ENCODE peak calls at places on chromosomes 11 and 22, in six cellular contexts. Y is left lung, V is H9, U is WTC11, F is adrenal gland, J is osteocyte. R is an unnamed sample.

GRCh38 chr22:22893891-22894739 is 6.5 kb downstream of the IGLL5 start:
- DNase-seq in J (no peak), U (no peak), Y (peak; percentile 27), V (no peak), F (no peak), R (no peak)

GRCh38 chr11:77473001-77473800 is 693 bp downstream of the PAK1 start:
- DNase-seq in V (peak; percentile 70), J (no peak), Y (peak; percentile 53), U (peak; percentile 73), F (peak; percentile 46), R (peak; percentile 62)

GRCh38 chr11:15672822-15673221 is 558.1 kb downstream of the INSC start:
- DNase-seq in V (no peak), J (peak; percentile 42), F (no peak), U (no peak), Y (no peak), R (no peak)

GRCh38 chr11:85088286-85088685 is 538.9 kb downstream of the DLG2 start:
- DNase-seq in J (no peak), V (no peak), U (no peak), F (no peak), Y (no peak), R (no peak)

GRCh38 chr22:33747576-33748180 is 172.6 kb downstream of the LARGE1 start:
- DNase-seq in V (no peak), Y (no peak), U (no peak), F (peak; percentile 59), J (no peak), R (no peak)

GRCh38 chr11:57787920-57788716 is 26.5 kb downstream of the CTNND1 start:
- DNase-seq in F (peak; percentile 36), Y (peak; percentile 58), V (peak; percentile 43), U (peak; percentile 31), J (no peak), R (no peak)

GRCh38 chr22:23240639-23241389 is 60.5 kb downstream of the BCR start:
- DNase-seq in U (peak; percentile 62), V (peak; percentile 67), J (no peak), Y (no peak), F (no peak), R (no peak)

GRCh38 chr11:119318240-119319135 is 1.6 kb upstream of the MCAM start:
- DNase-seq in J (no peak), F (peak; percentile 73), U (no peak), Y (no peak), V (peak; percentile 82), R (no peak)

GRCh38 chr11:65403607-65404121 is 17.2 kb downstream of the FRMD8 start:
- DNase-seq in V (no peak), F (peak; percentile 46), U (no peak), J (no peak), Y (no peak), R (no peak)

GRCh38 chr11:70549386-70549785 is 151.1 kb downstream of the CTTN start:
- DNase-seq in Y (no peak), J (no peak), U (no peak), V (no peak), F (no peak), R (no peak)

GRCh38 chr11:112310414-112310813 is 49.8 kb upstream of the PLET1 start:
- DNase-seq in Y (no peak), U (no peak), V (no peak), J (no peak), F (no peak), R (no peak)

GRCh38 chr11:5317301-5317700 is 6.8 kb downstream of the OR51B2 start:
- DNase-seq in F (no peak), V (no peak), Y (no peak), J (no peak), U (no peak), R (no peak)

GRCh38 chr11:119284344-119285157 is 32.4 kb downstream of the MCAM start:
- DNase-seq in V (no peak), Y (no peak), U (no peak), J (no peak), F (peak; percentile 17), R (no peak)

GRCh38 chr22:47782461-47783075 is 1020.1 kb downstream of the TBC1D22A start:
- DNase-seq in F (no peak), Y (no peak), J (no peak), U (no peak), V (no peak), R (no peak)

GRCh38 chr11:32081129-32081641 is 9.7 kb upstream of the RCN1 start:
- DNase-seq in F (no peak), U (no peak), J (no peak), Y (no peak), V (no peak), R (no peak)

GRCh38 chr22:19522190-19522880 is 1.9 kb downstream of the CLDN5 start:
- DNase-seq in V (peak; percentile 43), J (no peak), F (no peak), Y (no peak), U (no peak), R (no peak)

GRCh38 chr11:6259638-6260019 is at the start of gene CCKBR:
- DNase-seq in U (peak; percentile 68), Y (no peak), F (peak; percentile 19), V (peak; percentile 65), J (no peak), R (peak; percentile 40)

GRCh38 chr11:31509017-31509411 is 408 bp downstream of the IMMP1L start:
- DNase-seq in J (no peak), V (no peak), U (no peak), F (no peak), Y (no peak), R (no peak)

GRCh38 chr11:20529757-20530156 is 69.7 kb upstream of the SLC6A5 start:
- DNase-seq in Y (no peak), U (no peak), V (no peak), J (no peak), F (no peak), R (no peak)

GRCh38 chr11:57311109-57311936 is 13.4 kb downstream of the TNKS1BP1 start:
- DNase-seq in V (peak; percentile 98), Y (peak; percentile 94), F (peak; percentile 98), U (peak; percentile 93), J (peak; percentile 94), R (peak; percentile 65)

GRCh38 chr11:33723238-33723881 is 12.9 kb downstream of the CD59 start:
- DNase-seq in U (no peak), F (peak; percentile 72), J (no peak), V (no peak), Y (no peak), R (no peak)

GRCh38 chr11:130001491-130002351 is 914 bp downstream of the PRDM10 start:
- DNase-seq in V (peak; percentile 48), U (peak; percentile 38), J (no peak), F (peak; percentile 35), Y (peak; percentile 51), R (no peak)

GRCh38 chr22:24894220-24894975 is 52.1 kb downstream of the LHFPL7 start:
- DNase-seq in F (peak; percentile 92), U (no peak), J (no peak), Y (peak; percentile 85), V (no peak), R (peak; percentile 22)

GRCh38 chr11:134412508-134413333 is 679 bp upstream of the B3GAT1 start:
- DNase-seq in V (peak; percentile 60), U (peak; percentile 54), F (no peak), J (no peak), Y (no peak), R (peak; percentile 26)

GRCh38 chr11:63847363-63847762 is 8.5 kb downstream of the MARK2 start:
- DNase-seq in Y (no peak), F (peak; percentile 33), J (no peak), V (peak; percentile 69), U (peak; percentile 36), R (peak; percentile 14)

GRCh38 chr22:25714739-25715138 is 27.2 kb upstream of the MYO18B start:
- DNase-seq in F (no peak), J (peak; percentile 54), V (no peak), U (no peak), Y (no peak), R (no peak)

GRCh38 chr11:85947431-85948272 is 92.5 kb downstream of the CCDC83 start:
- DNase-seq in Y (no peak), F (peak; percentile 66), U (no peak), V (no peak), J (no peak), R (no peak)

GRCh38 chr11:122509091-122509490 is 146.4 kb upstream of the UBASH3B start:
- DNase-seq in Y (no peak), F (no peak), V (no peak), J (no peak), U (no peak), R (no peak)

GRCh38 chr22:22784249-22785039 is 103.2 kb upstream of the IGLL5 start:
- DNase-seq in J (no peak), F (no peak), Y (no peak), U (no peak), V (no peak), R (no peak)

GRCh38 chr11:30917859-30918478 is 331.8 kb upstream of the MPPED2 start:
- DNase-seq in V (no peak), F (peak; percentile 31), Y (no peak), U (no peak), J (no peak), R (no peak)

GRCh38 chr22:21457023-21457787 is 10.0 kb upstream of the TMEM191C start:
- DNase-seq in F (no peak), Y (no peak), J (peak; percentile 70), V (peak; percentile 27), U (peak; percentile 12), R (no peak)

GRCh38 chr11:1883342-1884122 is 8.2 kb downstream of the PRR33 start:
- DNase-seq in V (peak; percentile 19), F (no peak), U (no peak), J (no peak), Y (no peak), R (no peak)

GRCh38 chr11:93648168-93648567 is 13.3 kb upstream of the CEP295 start:
- DNase-seq in J (no peak), Y (no peak), V (no peak), F (no peak), U (no peak), R (no peak)
- TF ChIP-seq CTCF in J (peak; percentile 57), Y (no peak), V (peak; percentile 74), F (no peak), U (peak; percentile 16), R (peak; percentile 44)

GRCh38 chr11:104547996-104548661 is 350.1 kb downstream of the CASP12 start:
- DNase-seq in V (no peak), Y (no peak), U (peak; percentile 22), J (no peak), F (no peak), R (no peak)
- TF ChIP-seq CTCF in V (peak; percentile 62), Y (no peak), U (peak; percentile 19), J (no peak), F (no peak), R (no peak)

GRCh38 chr11:68271023-68271780 is 571 bp downstream of the C11orf24 start:
- DNase-seq in J (no peak), V (peak; percentile 74), U (peak; percentile 55), F (peak; percentile 80), Y (peak; percentile 68), R (peak; percentile 25)
- TF ChIP-seq CTCF in J (peak; percentile 56), V (peak; percentile 60), U (no peak), F (peak; percentile 56), Y (peak; percentile 41), R (peak; percentile 55)

DNA sequence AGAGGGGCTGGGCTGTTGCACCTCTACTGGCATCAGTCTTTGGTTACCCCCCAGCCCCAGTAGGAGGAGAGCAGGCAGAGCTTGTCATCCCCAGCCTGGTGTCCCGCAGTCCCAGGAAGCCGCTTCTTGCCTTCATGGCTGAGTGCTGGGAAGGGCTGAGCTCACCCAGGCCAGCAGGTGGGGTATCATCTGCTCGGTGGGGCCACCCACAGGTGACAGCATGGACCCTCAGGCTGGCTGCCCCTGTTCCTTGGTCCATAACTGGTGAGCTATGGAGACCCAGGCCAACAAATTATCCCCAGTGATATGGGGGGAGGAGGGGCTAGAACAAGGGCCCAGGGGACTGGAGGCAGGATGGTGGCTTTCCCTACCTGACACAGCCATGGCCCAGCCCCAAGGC is 6.5 kb upstream of the RHOD start:
- DNase-seq in U (no peak), V (no peak), Y (no peak), F (no peak), J (no peak), R (no peak)
- TF ChIP-seq CTCF in U (no peak), V (peak; percentile 41), Y (no peak), F (no peak), J (no peak), R (peak; percentile 18)